ENCODE peak calls at places on chromosomes 4 and X, in eight cellular contexts. U is IMR-90, T is mammary epithelial cell, Y is K562, A is foreskin fibroblast, C is A549, X is astrocyte of the cerebellum, S is lower leg skin. L is an unnamed sample.

GRCh38 chrX:13463608-13464007 is 105.8 kb upstream of the EGFL6 start:
- DNase-seq in U (peak), T (peak), Y (no peak), A (peak), C (no peak), X (peak), S (no peak), L (peak)

GRCh38 chrX:13754765-13755164 is 20.2 kb downstream of the OFD1 start:
- DNase-seq in U (no peak), T (no peak), Y (no peak), A (no peak), C (no peak), X (no peak), S (no peak), L (no peak)

GRCh38 chr4:146245899-146246298 is 31.6 kb downstream of the REELD1 start:
- DNase-seq in U (no peak), T (no peak), Y (no peak), A (no peak), C (no peak), X (no peak), S (no peak), L (no peak)

GRCh38 chr4:21134994-21135393 is 434.7 kb downstream of the PACRGL start:
- DNase-seq in U (no peak), T (peak), Y (no peak), A (no peak), C (no peak), X (peak), S (no peak), L (no peak)

GRCh38 chrX:39826813-39827543 is 270.8 kb downstream of the BCOR start:
- DNase-seq in U (no peak), T (no peak), Y (no peak), A (no peak), C (no peak), X (no peak), S (no peak), L (no peak)

GRCh38 chrX:111568356-111568755 is 56.9 kb downstream of the SERTM2 start:
- DNase-seq in U (peak), T (peak), Y (peak), A (no peak), C (peak), X (no peak), S (no peak), L (no peak)

GRCh38 chr4:69060651-69061308 is 35.5 kb upstream of the UGT2B7 start:
- DNase-seq in U (no peak), T (no peak), Y (no peak), A (no peak), C (no peak), X (no peak), S (no peak), L (no peak)

GRCh38 chr4:182213024-182213423 is 30.2 kb upstream of the TENM3 start:
- DNase-seq in U (peak), T (no peak), Y (no peak), A (peak), C (no peak), X (no peak), S (no peak), L (no peak)

GRCh38 chr4:152680988-152681731 is 1.4 kb upstream of the TMEM154 start:
- DNase-seq in U (peak), T (peak), Y (no peak), A (peak), C (peak), X (peak), S (no peak), L (no peak)

GRCh38 chr4:185625503-185625902 is 90.2 kb upstream of the PDLIM3 start:
- DNase-seq in U (no peak), T (no peak), Y (no peak), A (no peak), C (no peak), X (no peak), S (no peak), L (no peak)

GRCh38 chr4:113278324-113278934 is 229.0 kb downstream of the ANK2 start:
- DNase-seq in U (peak), T (peak), Y (peak), A (peak), C (peak), X (peak), S (peak), L (no peak)

GRCh38 chr4:38837849-38838248 is 18.8 kb downstream of the TLR6 start:
- DNase-seq in U (peak), T (peak), Y (no peak), A (no peak), C (no peak), X (no peak), S (no peak), L (no peak)

GRCh38 chrX:109357714-109358113 is 124.2 kb downstream of the GUCY2F start:
- DNase-seq in U (no peak), T (no peak), Y (no peak), A (no peak), C (no peak), X (no peak), S (no peak), L (no peak)

GRCh38 chr4:130479020-130479419 is 1383.1 kb downstream of the C4orf33 start:
- DNase-seq in U (peak), T (peak), Y (no peak), A (peak), C (no peak), X (no peak), S (no peak), L (no peak)

GRCh38 chr4:22573198-22573597 is 57.3 kb upstream of the ADGRA3 start:
- DNase-seq in U (no peak), T (peak), Y (no peak), A (no peak), C (no peak), X (peak), S (no peak), L (no peak)

GRCh38 chrX:39472161-39472560 is 625.6 kb downstream of the BCOR start:
- DNase-seq in U (no peak), T (no peak), Y (peak), A (no peak), C (no peak), X (no peak), S (no peak), L (no peak)

GRCh38 chr4:3677671-3678070 is 88.5 kb upstream of the ADRA2C start:
- DNase-seq in U (no peak), T (no peak), Y (no peak), A (no peak), C (no peak), X (no peak), S (no peak), L (no peak)

GRCh38 chr4:145805490-145805889 is 125.5 kb downstream of the C4orf51 start:
- DNase-seq in U (peak), T (peak), Y (no peak), A (no peak), C (no peak), X (no peak), S (no peak), L (no peak)

GRCh38 chr4:22607382-22607781 is 85.4 kb upstream of the GBA3 start:
- DNase-seq in U (peak), T (peak), Y (no peak), A (peak), C (peak), X (no peak), S (no peak), L (peak)

GRCh38 chr4:60879135-60879701 is 320.9 kb upstream of the ADGRL3 start:
- DNase-seq in U (no peak), T (no peak), Y (no peak), A (no peak), C (no peak), X (no peak), S (no peak), L (no peak)

GRCh38 chr4:15955670-15956069 is 7.3 kb downstream of the FGFBP2 start:
- DNase-seq in U (peak), T (no peak), Y (no peak), A (no peak), C (peak), X (no peak), S (no peak), L (no peak)

GRCh38 chr4:180694875-180695274 is 1548.3 kb upstream of the TENM3 start:
- DNase-seq in U (no peak), T (no peak), Y (no peak), A (no peak), C (no peak), X (no peak), S (no peak), L (no peak)

GRCh38 chrX:119155416-119156035 is 27.9 kb upstream of the KIAA1210 start:
- DNase-seq in U (peak), T (peak), Y (no peak), A (peak), C (peak), X (no peak), S (no peak), L (no peak)

GRCh38 chr4:138078751-138079150 is 163.4 kb downstream of the SLC7A11 start:
- DNase-seq in U (no peak), T (no peak), Y (no peak), A (peak), C (no peak), X (no peak), S (no peak), L (no peak)

GRCh38 chr4:82469776-82470345 is 39.5 kb downstream of the ENOPH1 start:
- DNase-seq in U (peak), T (peak), Y (no peak), A (peak), C (no peak), X (no peak), S (no peak), L (peak)

GRCh38 chr4:6896035-6896434 is 13.6 kb upstream of the TBC1D14 start:
- DNase-seq in U (no peak), T (no peak), Y (peak), A (no peak), C (no peak), X (no peak), S (no peak), L (no peak)

GRCh38 chr4:155972098-155972497 is 18.4 kb upstream of the CTSO start:
- DNase-seq in U (peak), T (no peak), Y (no peak), A (no peak), C (no peak), X (no peak), S (no peak), L (no peak)

GRCh38 chrX:108134724-108135123 is 43.1 kb downstream of the ATG4A start:
- DNase-seq in U (no peak), T (no peak), Y (no peak), A (no peak), C (no peak), X (no peak), S (no peak), L (no peak)

GRCh38 chr4:78618426-78618825 is 66.9 kb downstream of the ANXA3 start:
- DNase-seq in U (peak), T (no peak), Y (no peak), A (no peak), C (no peak), X (no peak), S (no peak), L (no peak)

GRCh38 chrX:119398974-119399771 is at the start of gene SLC25A43:
- DNase-seq in U (no peak), T (peak), Y (peak), A (no peak), C (peak), X (no peak), S (peak), L (no peak)

GRCh38 chr4:6221851-6222760 is 21.8 kb upstream of the JAKMIP1 start:
- DNase-seq in U (no peak), T (peak), Y (peak), A (no peak), C (no peak), X (no peak), S (no peak), L (no peak)

GRCh38 chr4:73450398-73451004 is 14.5 kb downstream of the AFP start:
- DNase-seq in U (peak), T (peak), Y (peak), A (peak), C (no peak), X (peak), S (no peak), L (peak)

GRCh38 chrX:18833071-18833731 is 125.8 kb downstream of the PPEF1 start:
- DNase-seq in U (peak), T (no peak), Y (no peak), A (no peak), C (no peak), X (no peak), S (peak), L (peak)
- H3K4me3 ChIP-seq in U (no peak), T (no peak), Y (no peak), A (no peak), C (no peak), X (no peak), S (no peak), L (peak)

DNA sequence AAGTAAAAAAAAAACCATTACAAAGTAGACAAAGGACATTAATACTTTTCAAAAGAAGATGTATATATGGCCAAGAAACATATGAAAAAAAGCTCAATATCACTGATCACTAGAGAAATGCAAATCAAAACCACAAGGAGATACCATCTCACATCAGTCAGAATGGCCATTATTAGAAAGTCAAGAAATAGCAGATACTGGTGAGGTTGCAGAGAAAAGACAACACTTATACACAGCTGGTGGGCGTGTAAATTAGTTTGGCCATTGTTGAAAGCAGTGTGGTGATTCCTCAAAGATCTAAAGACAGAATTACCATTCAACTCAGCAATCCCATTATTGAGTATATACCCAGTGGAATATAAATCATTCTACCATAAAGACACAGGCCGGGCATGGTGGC is 39.3 kb downstream of the TASL start:
- DNase-seq in U (no peak), T (no peak), Y (no peak), A (no peak), C (no peak), X (no peak), S (no peak), L (no peak)
- TF ChIP-seq CTCF in U (no peak), T (no peak), Y (no peak), A (no peak), C (no peak), X (no peak), S (no peak), L (no peak)

GRCh38 chrX:2705036-2705435 is 13.9 kb downstream of the CD99 start:
- DNase-seq in U (no peak), T (no peak), Y (no peak), A (peak), C (no peak), X (no peak), S (no peak), L (no peak)
- H3K4me3 ChIP-seq in U (no peak), T (no peak), Y (no peak), A (no peak), C (no peak), X (no peak), S (no peak), L (no peak)

DNA sequence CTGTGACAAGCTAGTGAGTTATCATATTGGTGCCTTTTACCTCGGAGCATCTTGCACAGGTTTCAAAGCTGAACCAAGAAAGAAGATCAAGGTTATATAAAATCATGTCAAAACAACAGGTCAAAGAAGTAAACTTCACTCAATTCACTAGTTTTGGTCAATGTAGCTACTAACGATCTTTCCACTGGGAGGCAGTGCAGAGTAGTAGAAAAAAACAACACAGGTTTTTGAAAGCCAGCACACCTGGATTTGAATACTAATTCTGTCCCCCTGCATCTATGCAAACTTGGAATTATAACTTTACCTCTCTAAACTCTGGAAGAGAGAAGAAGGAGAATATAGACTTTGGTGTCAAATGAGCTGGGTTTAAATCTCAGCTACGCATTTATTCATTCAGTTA is 266.1 kb downstream of the GRIA3 start:
- DNase-seq in U (peak), T (no peak), Y (peak), A (no peak), C (peak), X (no peak), S (no peak), L (no peak)
- TF ChIP-seq CTCF in U (peak), T (peak), Y (peak), A (peak), C (peak), X (peak), S (no peak), L (peak)

DNA sequence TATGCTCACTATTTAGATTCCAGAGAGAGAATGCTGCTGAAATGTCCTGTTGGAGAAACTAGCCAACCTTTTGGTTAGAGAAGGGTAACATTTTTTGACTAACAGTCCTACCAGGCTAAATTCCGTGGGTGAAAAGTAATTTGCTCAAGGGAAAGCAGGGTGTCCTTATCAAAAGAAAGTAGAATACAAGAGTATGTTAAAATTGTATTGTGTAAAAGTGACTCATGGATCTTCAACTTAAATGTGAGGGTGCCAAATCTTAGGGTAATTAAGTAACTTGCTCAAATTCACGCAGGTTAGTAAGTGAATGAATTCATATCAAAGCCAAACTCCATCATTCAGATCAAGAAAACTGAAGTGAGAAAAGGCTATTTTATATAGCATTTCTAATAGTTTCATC is 81.7 kb downstream of the PCDH7 start:
- DNase-seq in U (no peak), T (no peak), Y (no peak), A (no peak), C (no peak), X (no peak), S (no peak), L (no peak)
- H3K4me3 ChIP-seq in U (no peak), T (no peak), Y (no peak), A (no peak), C (no peak), X (no peak), S (no peak), L (no peak)

GRCh38 chr4:151231915-151232595 is 44.9 kb upstream of the PRSS48 start:
- DNase-seq in U (no peak), T (no peak), Y (no peak), A (no peak), C (no peak), X (no peak), S (no peak), L (no peak)

GRCh38 chr4:151238477-151238876 is 38.5 kb upstream of the PRSS48 start:
- DNase-seq in U (peak), T (no peak), Y (no peak), A (peak), C (no peak), X (peak), S (no peak), L (no peak)

GRCh38 chr4:151228196-151229119 is 48.5 kb upstream of the PRSS48 start:
- DNase-seq in U (peak), T (no peak), Y (no peak), A (no peak), C (no peak), X (peak), S (no peak), L (no peak)

GRCh38 chr4:151236036-151236435 is 40.9 kb upstream of the PRSS48 start:
- DNase-seq in U (no peak), T (no peak), Y (no peak), A (no peak), C (no peak), X (no peak), S (no peak), L (no peak)

GRCh38 chr4:151233600-151233999 is 43.4 kb upstream of the PRSS48 start:
- DNase-seq in U (no peak), T (no peak), Y (no peak), A (no peak), C (no peak), X (no peak), S (no peak), L (no peak)
- TF ChIP-seq CTCF in U (no peak), T (no peak), Y (no peak), A (no peak), C (no peak), X (no peak), S (no peak), L (no peak)

GRCh38 chr4:56132835-56133234 is 184.1 kb downstream of the CEP135 start:
- DNase-seq in U (no peak), T (no peak), Y (no peak), A (no peak), C (no peak), X (no peak), S (no peak), L (no peak)
- H3K4me3 ChIP-seq in U (no peak), T (no peak), Y (no peak), A (no peak), C (no peak), X (no peak), S (no peak), L (no peak)

DNA sequence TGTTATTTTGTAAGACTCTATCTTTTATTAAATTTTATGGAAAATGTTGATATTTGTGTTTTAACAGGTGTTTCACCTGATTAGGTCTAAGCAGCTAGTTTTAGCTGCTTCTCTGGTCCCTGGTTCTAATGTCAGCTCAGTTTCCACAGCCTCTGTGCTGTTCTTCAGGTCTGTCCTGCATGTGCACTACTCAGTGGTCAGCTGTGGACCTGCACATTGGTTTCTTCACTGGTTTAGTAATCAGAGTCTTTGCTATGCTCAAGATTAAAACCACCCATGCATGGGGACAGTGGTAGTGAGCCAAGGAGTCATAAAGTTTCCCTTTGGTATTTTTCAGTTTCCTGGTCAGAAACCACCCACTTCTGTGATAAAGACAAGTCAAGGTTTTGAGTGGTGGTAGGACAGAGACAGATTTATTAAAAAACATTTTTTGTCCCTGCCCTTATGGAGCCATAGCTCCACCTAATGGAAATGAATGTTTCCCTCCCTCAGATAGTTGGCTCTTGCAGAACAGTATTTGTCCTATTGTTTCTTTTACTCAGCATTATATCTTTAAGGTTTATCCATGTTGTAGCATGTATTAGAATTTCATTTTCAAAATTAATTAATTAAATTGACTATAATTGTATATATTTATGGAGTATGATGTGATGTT is 36.8 kb upstream of the VBP1 start:
- DNase-seq in U (no peak), T (peak), Y (no peak), A (no peak), C (no peak), X (no peak), S (no peak), L (no peak)
- TF ChIP-seq CTCF in U (no peak), T (peak), Y (peak), A (no peak), C (no peak), X (no peak), S (no peak), L (no peak)

L was measured in AG09309.